ENCODE peak calls at places on chromosomes 16 and 17, in nine cellular contexts. One of them, this sample, is unnamed.

GRCh38 chr16:53131363-53132071 is 76.7 kb downstream of the CHD9 start:
- DNase-seq in ascending aorta: peak
- DNase-seq in Peyer's patch: peak
- DNase-seq in activated CD8-positive, alpha-beta T cell treated with anti-CD3 and anti-CD28 coated beads for 36 hours: peak
- DNase-seq in OCI-LY7: peak
- DNase-seq in HFF-Myc: no peak
- DNase-seq in endodermal cell: peak
- DNase-seq in astrocyte of the cerebellum: no peak
- DNase-seq in HCT116: no peak
- DNase-seq in this sample: no peak

GRCh38 chr17:41710472-41711090 is 1.6 kb upstream of the GAST start:
- DNase-seq in ascending aorta: no peak
- DNase-seq in Peyer's patch: no peak
- DNase-seq in activated CD8-positive, alpha-beta T cell treated with anti-CD3 and anti-CD28 coated beads for 36 hours: peak
- DNase-seq in OCI-LY7: no peak
- DNase-seq in HFF-Myc: no peak
- DNase-seq in endodermal cell: no peak
- DNase-seq in astrocyte of the cerebellum: peak
- DNase-seq in HCT116: no peak
- DNase-seq in this sample: no peak

GRCh38 chr16:2532494-2533141 is 1.4 kb upstream of the CEMP1 start:
- DNase-seq in ascending aorta: no peak
- DNase-seq in Peyer's patch: peak
- DNase-seq in activated CD8-positive, alpha-beta T cell treated with anti-CD3 and anti-CD28 coated beads for 36 hours: peak
- DNase-seq in OCI-LY7: peak
- DNase-seq in HFF-Myc: no peak
- DNase-seq in endodermal cell: peak
- DNase-seq in astrocyte of the cerebellum: no peak
- DNase-seq in HCT116: peak
- DNase-seq in this sample: no peak

GRCh38 chr17:4463818-4464501 is 30.2 kb downstream of the SPNS3 start:
- DNase-seq in ascending aorta: no peak
- DNase-seq in Peyer's patch: no peak
- DNase-seq in activated CD8-positive, alpha-beta T cell treated with anti-CD3 and anti-CD28 coated beads for 36 hours: no peak
- DNase-seq in OCI-LY7: no peak
- DNase-seq in HFF-Myc: no peak
- DNase-seq in endodermal cell: no peak
- DNase-seq in astrocyte of the cerebellum: peak
- DNase-seq in HCT116: no peak
- DNase-seq in this sample: no peak

GRCh38 chr17:81456798-81457197 is 55.8 kb downstream of the ACTG1 start:
- DNase-seq in ascending aorta: no peak
- DNase-seq in Peyer's patch: no peak
- DNase-seq in activated CD8-positive, alpha-beta T cell treated with anti-CD3 and anti-CD28 coated beads for 36 hours: no peak
- DNase-seq in OCI-LY7: peak
- DNase-seq in HFF-Myc: no peak
- DNase-seq in endodermal cell: no peak
- DNase-seq in astrocyte of the cerebellum: no peak
- DNase-seq in HCT116: no peak
- DNase-seq in this sample: no peak

GRCh38 chr17:83085103-83085502 is 5.7 kb downstream of the METRNL start:
- DNase-seq in ascending aorta: no peak
- DNase-seq in Peyer's patch: no peak
- DNase-seq in activated CD8-positive, alpha-beta T cell treated with anti-CD3 and anti-CD28 coated beads for 36 hours: no peak
- DNase-seq in OCI-LY7: no peak
- DNase-seq in HFF-Myc: no peak
- DNase-seq in endodermal cell: no peak
- DNase-seq in astrocyte of the cerebellum: no peak
- DNase-seq in HCT116: no peak
- DNase-seq in this sample: no peak

GRCh38 chr17:40307001-40307690 is 1.8 kb upstream of the RARA start:
- DNase-seq in ascending aorta: no peak
- DNase-seq in Peyer's patch: peak
- DNase-seq in activated CD8-positive, alpha-beta T cell treated with anti-CD3 and anti-CD28 coated beads for 36 hours: peak
- DNase-seq in OCI-LY7: no peak
- DNase-seq in HFF-Myc: no peak
- DNase-seq in endodermal cell: peak
- DNase-seq in astrocyte of the cerebellum: no peak
- DNase-seq in HCT116: no peak
- DNase-seq in this sample: no peak

GRCh38 chr16:15650698-15651161 is 685 bp downstream of the NDE1 start:
- DNase-seq in ascending aorta: no peak
- DNase-seq in Peyer's patch: peak
- DNase-seq in activated CD8-positive, alpha-beta T cell treated with anti-CD3 and anti-CD28 coated beads for 36 hours: peak
- DNase-seq in OCI-LY7: peak
- DNase-seq in HFF-Myc: no peak
- DNase-seq in endodermal cell: peak
- DNase-seq in astrocyte of the cerebellum: no peak
- DNase-seq in HCT116: no peak
- DNase-seq in this sample: no peak

GRCh38 chr16:69176033-69176780 is 10.8 kb upstream of the SNTB2 start:
- DNase-seq in ascending aorta: no peak
- DNase-seq in Peyer's patch: no peak
- DNase-seq in activated CD8-positive, alpha-beta T cell treated with anti-CD3 and anti-CD28 coated beads for 36 hours: no peak
- DNase-seq in OCI-LY7: no peak
- DNase-seq in HFF-Myc: no peak
- DNase-seq in endodermal cell: no peak
- DNase-seq in astrocyte of the cerebellum: peak
- DNase-seq in HCT116: no peak
- DNase-seq in this sample: no peak

GRCh38 chr16:77679901-77680300 is 42.4 kb upstream of the NUDT7 start:
- DNase-seq in ascending aorta: no peak
- DNase-seq in Peyer's patch: no peak
- DNase-seq in activated CD8-positive, alpha-beta T cell treated with anti-CD3 and anti-CD28 coated beads for 36 hours: no peak
- DNase-seq in OCI-LY7: peak
- DNase-seq in HFF-Myc: no peak
- DNase-seq in endodermal cell: no peak
- DNase-seq in astrocyte of the cerebellum: no peak
- DNase-seq in HCT116: peak
- DNase-seq in this sample: no peak

GRCh38 chr16:55661842-55662479 is 6.2 kb downstream of the SLC6A2 start:
- DNase-seq in ascending aorta: no peak
- DNase-seq in Peyer's patch: no peak
- DNase-seq in activated CD8-positive, alpha-beta T cell treated with anti-CD3 and anti-CD28 coated beads for 36 hours: no peak
- DNase-seq in OCI-LY7: no peak
- DNase-seq in HFF-Myc: peak
- DNase-seq in endodermal cell: no peak
- DNase-seq in astrocyte of the cerebellum: no peak
- DNase-seq in HCT116: no peak
- DNase-seq in this sample: no peak

GRCh38 chr16:17235147-17235817 is 235.5 kb downstream of the XYLT1 start:
- DNase-seq in ascending aorta: no peak
- DNase-seq in Peyer's patch: no peak
- DNase-seq in activated CD8-positive, alpha-beta T cell treated with anti-CD3 and anti-CD28 coated beads for 36 hours: no peak
- DNase-seq in OCI-LY7: no peak
- DNase-seq in HFF-Myc: no peak
- DNase-seq in endodermal cell: no peak
- DNase-seq in astrocyte of the cerebellum: no peak
- DNase-seq in HCT116: no peak
- DNase-seq in this sample: no peak

GRCh38 chr17:27896656-27897055 is 3.5 kb upstream of the LYRM9 start:
- DNase-seq in ascending aorta: no peak
- DNase-seq in Peyer's patch: no peak
- DNase-seq in activated CD8-positive, alpha-beta T cell treated with anti-CD3 and anti-CD28 coated beads for 36 hours: no peak
- DNase-seq in OCI-LY7: no peak
- DNase-seq in HFF-Myc: no peak
- DNase-seq in endodermal cell: no peak
- DNase-seq in astrocyte of the cerebellum: no peak
- DNase-seq in HCT116: no peak
- DNase-seq in this sample: no peak

GRCh38 chr17:27895940-27896535 is 2.9 kb upstream of the LYRM9 start:
- DNase-seq in ascending aorta: no peak
- DNase-seq in Peyer's patch: no peak
- DNase-seq in activated CD8-positive, alpha-beta T cell treated with anti-CD3 and anti-CD28 coated beads for 36 hours: no peak
- DNase-seq in OCI-LY7: no peak
- DNase-seq in HFF-Myc: no peak
- DNase-seq in endodermal cell: no peak
- DNase-seq in astrocyte of the cerebellum: no peak
- DNase-seq in HCT116: no peak
- DNase-seq in this sample: no peak

GRCh38 chr17:27893834-27894503 is 804 bp upstream of the LYRM9 start:
- DNase-seq in ascending aorta: no peak
- DNase-seq in Peyer's patch: no peak
- DNase-seq in activated CD8-positive, alpha-beta T cell treated with anti-CD3 and anti-CD28 coated beads for 36 hours: no peak
- DNase-seq in OCI-LY7: no peak
- DNase-seq in HFF-Myc: no peak
- DNase-seq in endodermal cell: no peak
- DNase-seq in astrocyte of the cerebellum: no peak
- DNase-seq in HCT116: no peak
- DNase-seq in this sample: no peak

GRCh38 chr17:27892866-27893769 is at the start of gene LYRM9:
- DNase-seq in ascending aorta: peak
- DNase-seq in Peyer's patch: peak
- DNase-seq in activated CD8-positive, alpha-beta T cell treated with anti-CD3 and anti-CD28 coated beads for 36 hours: peak
- DNase-seq in OCI-LY7: peak
- DNase-seq in HFF-Myc: peak
- DNase-seq in endodermal cell: peak
- DNase-seq in astrocyte of the cerebellum: peak
- DNase-seq in HCT116: peak
- DNase-seq in this sample: no peak

GRCh38 chr17:27895110-27895895 is 2.1 kb upstream of the LYRM9 start:
- DNase-seq in ascending aorta: no peak
- DNase-seq in Peyer's patch: no peak
- DNase-seq in activated CD8-positive, alpha-beta T cell treated with anti-CD3 and anti-CD28 coated beads for 36 hours: no peak
- DNase-seq in OCI-LY7: no peak
- DNase-seq in HFF-Myc: no peak
- DNase-seq in endodermal cell: no peak
- DNase-seq in astrocyte of the cerebellum: no peak
- DNase-seq in HCT116: no peak
- DNase-seq in this sample: no peak
- TF ChIP-seq CTCF in ascending aorta: no peak
- TF ChIP-seq CTCF in Peyer's patch: no peak
- TF ChIP-seq CTCF in activated CD8-positive, alpha-beta T cell treated with anti-CD3 and anti-CD28 coated beads for 36 hours: no peak
- TF ChIP-seq CTCF in OCI-LY7: no peak
- TF ChIP-seq CTCF in HFF-Myc: no peak
- TF ChIP-seq CTCF in endodermal cell: no peak
- TF ChIP-seq CTCF in astrocyte of the cerebellum: no peak
- TF ChIP-seq CTCF in HCT116: no peak
- TF ChIP-seq CTCF in this sample: no peak

GRCh38 chr17:74981979-74982662 is 5.3 kb upstream of the CDR2L start:
- DNase-seq in ascending aorta: peak
- DNase-seq in Peyer's patch: peak
- DNase-seq in activated CD8-positive, alpha-beta T cell treated with anti-CD3 and anti-CD28 coated beads for 36 hours: peak
- DNase-seq in OCI-LY7: peak
- DNase-seq in HFF-Myc: no peak
- DNase-seq in endodermal cell: peak
- DNase-seq in astrocyte of the cerebellum: no peak
- DNase-seq in HCT116: peak
- DNase-seq in this sample: no peak
- TF ChIP-seq CTCF in ascending aorta: no peak
- TF ChIP-seq CTCF in Peyer's patch: peak
- TF ChIP-seq CTCF in activated CD8-positive, alpha-beta T cell treated with anti-CD3 and anti-CD28 coated beads for 36 hours: no peak
- TF ChIP-seq CTCF in OCI-LY7: peak
- TF ChIP-seq CTCF in HFF-Myc: no peak
- TF ChIP-seq CTCF in endodermal cell: no peak
- TF ChIP-seq CTCF in astrocyte of the cerebellum: no peak
- TF ChIP-seq CTCF in HCT116: no peak
- TF ChIP-seq CTCF in this sample: no peak

GRCh38 chr17:56289321-56289720 is 136.0 kb downstream of the ANKFN1 start:
- DNase-seq in ascending aorta: no peak
- DNase-seq in Peyer's patch: no peak
- DNase-seq in activated CD8-positive, alpha-beta T cell treated with anti-CD3 and anti-CD28 coated beads for 36 hours: no peak
- DNase-seq in OCI-LY7: no peak
- DNase-seq in HFF-Myc: no peak
- DNase-seq in endodermal cell: no peak
- DNase-seq in astrocyte of the cerebellum: no peak
- DNase-seq in HCT116: no peak
- DNase-seq in this sample: no peak

GRCh38 chr17:56290486-56291118 is 137.3 kb downstream of the ANKFN1 start:
- DNase-seq in ascending aorta: no peak
- DNase-seq in Peyer's patch: no peak
- DNase-seq in activated CD8-positive, alpha-beta T cell treated with anti-CD3 and anti-CD28 coated beads for 36 hours: no peak
- DNase-seq in OCI-LY7: no peak
- DNase-seq in HFF-Myc: no peak
- DNase-seq in endodermal cell: no peak
- DNase-seq in astrocyte of the cerebellum: no peak
- DNase-seq in HCT116: no peak
- DNase-seq in this sample: no peak

GRCh38 chr17:56292010-56292409 is 138.7 kb downstream of the ANKFN1 start:
- DNase-seq in ascending aorta: no peak
- DNase-seq in Peyer's patch: no peak
- DNase-seq in activated CD8-positive, alpha-beta T cell treated with anti-CD3 and anti-CD28 coated beads for 36 hours: no peak
- DNase-seq in OCI-LY7: no peak
- DNase-seq in HFF-Myc: no peak
- DNase-seq in endodermal cell: no peak
- DNase-seq in astrocyte of the cerebellum: peak
- DNase-seq in HCT116: no peak
- DNase-seq in this sample: peak

GRCh38 chr17:56292628-56293027 is 139.4 kb downstream of the ANKFN1 start:
- DNase-seq in ascending aorta: no peak
- DNase-seq in Peyer's patch: no peak
- DNase-seq in activated CD8-positive, alpha-beta T cell treated with anti-CD3 and anti-CD28 coated beads for 36 hours: peak
- DNase-seq in OCI-LY7: no peak
- DNase-seq in HFF-Myc: no peak
- DNase-seq in endodermal cell: no peak
- DNase-seq in astrocyte of the cerebellum: no peak
- DNase-seq in HCT116: no peak
- DNase-seq in this sample: no peak

GRCh38 chr17:56291226-56291805 is 138.0 kb downstream of the ANKFN1 start:
- DNase-seq in ascending aorta: no peak
- DNase-seq in Peyer's patch: no peak
- DNase-seq in activated CD8-positive, alpha-beta T cell treated with anti-CD3 and anti-CD28 coated beads for 36 hours: no peak
- DNase-seq in OCI-LY7: no peak
- DNase-seq in HFF-Myc: no peak
- DNase-seq in endodermal cell: no peak
- DNase-seq in astrocyte of the cerebellum: no peak
- DNase-seq in HCT116: no peak
- DNase-seq in this sample: no peak
- TF ChIP-seq CTCF in ascending aorta: no peak
- TF ChIP-seq CTCF in Peyer's patch: no peak
- TF ChIP-seq CTCF in activated CD8-positive, alpha-beta T cell treated with anti-CD3 and anti-CD28 coated beads for 36 hours: no peak
- TF ChIP-seq CTCF in OCI-LY7: no peak
- TF ChIP-seq CTCF in HFF-Myc: no peak
- TF ChIP-seq CTCF in endodermal cell: no peak
- TF ChIP-seq CTCF in astrocyte of the cerebellum: no peak
- TF ChIP-seq CTCF in HCT116: no peak
- TF ChIP-seq CTCF in this sample: no peak

GRCh38 chr16:12815361-12815760 is 11.7 kb upstream of the CPPED1 start:
- DNase-seq in ascending aorta: no peak
- DNase-seq in Peyer's patch: no peak
- DNase-seq in activated CD8-positive, alpha-beta T cell treated with anti-CD3 and anti-CD28 coated beads for 36 hours: no peak
- DNase-seq in OCI-LY7: no peak
- DNase-seq in HFF-Myc: no peak
- DNase-seq in endodermal cell: no peak
- DNase-seq in astrocyte of the cerebellum: no peak
- DNase-seq in HCT116: no peak
- DNase-seq in this sample: no peak
- TF ChIP-seq CTCF in ascending aorta: no peak
- TF ChIP-seq CTCF in Peyer's patch: no peak
- TF ChIP-seq CTCF in activated CD8-positive, alpha-beta T cell treated with anti-CD3 and anti-CD28 coated beads for 36 hours: no peak
- TF ChIP-seq CTCF in OCI-LY7: no peak
- TF ChIP-seq CTCF in HFF-Myc: no peak
- TF ChIP-seq CTCF in endodermal cell: no peak
- TF ChIP-seq CTCF in astrocyte of the cerebellum: no peak
- TF ChIP-seq CTCF in HCT116: no peak
- TF ChIP-seq CTCF in this sample: no peak

This sample was measured in AG04449.